ENCODE peak calls at places on chromosome 20, in eight cellular contexts. R is HEK293T; W is CD4-positive, CD25-positive, alpha-beta regulatory T cell; A is iris pigment epithelial cell; B is neural crest cell; C is HuH-7.5; V is transverse colon; J is germinal center. O is an unnamed sample.

GRCh38 chr20:38872036-38872435 is 54.2 kb upstream of the FAM83D start:
- DNase-seq in W (no peak), A (no peak), B (no peak), J (no peak), C (no peak), V (peak), R (no peak), O (no peak)

GRCh38 chr20:62736407-62737071 is 27.9 kb downstream of the NTSR1 start:
- DNase-seq in J (no peak), R (no peak), A (no peak), B (no peak), W (no peak), V (peak), C (no peak), O (no peak)

GRCh38 chr20:18977441-18977840 is 163.9 kb downstream of the SCP2D1 start:
- DNase-seq in V (no peak), A (no peak), C (no peak), W (no peak), B (no peak), R (no peak), J (no peak), O (no peak)

GRCh38 chr20:53942121-53942816 is 128.1 kb downstream of the BCAS1 start:
- DNase-seq in W (no peak), J (peak), V (no peak), C (no peak), A (no peak), B (no peak), R (no peak), O (peak)

GRCh38 chr20:57437672-57438330 is 46.6 kb downstream of the RBM38 start:
- DNase-seq in B (no peak), A (no peak), R (no peak), V (no peak), W (no peak), J (no peak), C (no peak), O (no peak)

GRCh38 chr20:52945862-52946522 is 26.2 kb upstream of the TSHZ2 start:
- DNase-seq in W (no peak), R (no peak), A (no peak), B (no peak), C (no peak), J (no peak), V (no peak), O (no peak)

GRCh38 chr20:25199473-25200265 is 4.2 kb downstream of the ENTPD6 start:
- DNase-seq in C (no peak), W (no peak), J (no peak), V (no peak), R (no peak), A (no peak), B (no peak), O (no peak)

GRCh38 chr20:16491277-16491912 is 81.9 kb downstream of the KIF16B start:
- DNase-seq in A (no peak), W (no peak), V (peak), J (no peak), C (no peak), B (no peak), R (no peak), O (no peak)

GRCh38 chr20:61684136-61684535 is 381.5 kb downstream of the TAF4 start:
- DNase-seq in A (no peak), B (no peak), V (no peak), J (no peak), W (no peak), C (no peak), R (no peak), O (no peak)

GRCh38 chr20:48139262-48140041 is 354.2 kb upstream of the SULF2 start:
- DNase-seq in C (no peak), R (no peak), V (no peak), J (no peak), W (no peak), B (no peak), A (peak), O (no peak)

GRCh38 chr20:43409041-43409913 is 48.4 kb upstream of the SRSF6 start:
- DNase-seq in C (no peak), W (no peak), R (peak), J (no peak), V (no peak), A (peak), B (peak), O (peak)

GRCh38 chr20:24147961-24148360 is 159.4 kb upstream of the GGTLC1 start:
- DNase-seq in J (no peak), C (no peak), B (no peak), R (no peak), W (no peak), V (no peak), A (no peak), O (no peak)

GRCh38 chr20:15930324-15931305 is 642.6 kb downstream of the KIF16B start:
- DNase-seq in A (peak), J (no peak), B (no peak), V (no peak), C (peak), W (no peak), R (peak), O (peak)

GRCh38 chr20:40532103-40532502 is 156.9 kb downstream of the MAFB start:
- DNase-seq in C (no peak), J (no peak), W (no peak), A (peak), V (no peak), R (peak), B (no peak), O (peak)

GRCh38 chr20:61436674-61437279 is 184.7 kb downstream of the CDH4 start:
- DNase-seq in J (no peak), R (no peak), B (peak), W (no peak), V (no peak), C (no peak), A (peak), O (no peak)

GRCh38 chr20:37387519-37388269 is 41.8 kb downstream of the SRC start:
- DNase-seq in W (no peak), A (no peak), C (peak), J (no peak), V (no peak), B (no peak), R (no peak), O (no peak)

GRCh38 chr20:37880726-37881591 is 22.0 kb upstream of the VSTM2L start:
- DNase-seq in A (no peak), R (peak), J (no peak), B (no peak), V (no peak), C (no peak), W (no peak), O (peak)

GRCh38 chr20:48661575-48662473 is 166.0 kb downstream of the PREX1 start:
- DNase-seq in W (no peak), B (no peak), R (no peak), A (no peak), J (no peak), C (no peak), V (no peak), O (no peak)

GRCh38 chr20:48835390-48835789 is 7.6 kb upstream of the PREX1 start:
- DNase-seq in J (no peak), V (no peak), R (no peak), C (no peak), A (no peak), W (no peak), B (no peak), O (no peak)

GRCh38 chr20:40592891-40593290 is 96.1 kb downstream of the MAFB start:
- DNase-seq in J (no peak), B (no peak), R (no peak), A (no peak), W (no peak), C (no peak), V (no peak), O (no peak)

GRCh38 chr20:4795394-4795793 is 73.7 kb downstream of the PRND start:
- DNase-seq in C (no peak), W (no peak), B (no peak), A (peak), J (no peak), R (no peak), V (no peak), O (no peak)

GRCh38 chr20:1577906-1578305 is 20.4 kb upstream of the SIRPD start:
- DNase-seq in W (no peak), B (no peak), J (no peak), A (no peak), V (no peak), C (no peak), R (no peak), O (no peak)

O was measured in NCI-H526.